ENCODE peak calls at places on chromosomes 7 and 10, in nine cellular contexts. N is retina, V is A549, Q is nucleus accumbens, H is left ventricle myocardium superior, P is GM13976, Z is CD14-positive monocyte, U is adipocyte, E is A172. B is an unnamed sample.

GRCh38 chr7:96708872-96709271 is 774 bp downstream of the SEM1 start:
- DNase-seq in Q (no peak), V (peak; percentile 2), P (no peak), U (no peak), E (no peak), N (peak; percentile 2), Z (no peak), H (no peak), B (peak; percentile 10)

GRCh38 chr7:1890289-1891235 is 220.5 kb downstream of the ELFN1 start:
- DNase-seq in N (no peak), H (no peak), U (no peak), E (no peak), P (no peak), Z (peak; percentile 36), V (no peak), Q (no peak), B (no peak)

GRCh38 chr7:124085168-124085567 is 52.3 kb upstream of the TMEM229A start:
- DNase-seq in H (no peak), E (peak; percentile 23), P (no peak), Q (peak; percentile 78), Z (no peak), V (no peak), U (no peak), N (no peak), B (no peak)

GRCh38 chr7:17719998-17720397 is 220.3 kb downstream of the SNX13 start:
- DNase-seq in P (no peak), N (no peak), Q (no peak), U (no peak), Z (no peak), E (no peak), V (no peak), H (no peak), B (no peak)

GRCh38 chr10:58508316-58508715 is 4.4 kb upstream of the BICC1 start:
- DNase-seq in Q (no peak), N (no peak), H (no peak), P (no peak), Z (no peak), V (no peak), E (no peak), U (peak; percentile 84), B (no peak)

GRCh38 chr10:60611291-60611747 is 167.0 kb upstream of the CDK1 start:
- DNase-seq in H (no peak), E (peak; percentile 81), P (no peak), V (peak; percentile 21), U (peak; percentile 64), Q (no peak), N (no peak), Z (no peak), B (no peak)

GRCh38 chr7:23347007-23347681 is 48.0 kb downstream of the MALSU1 start:
- DNase-seq in Z (no peak), Q (no peak), H (no peak), E (peak; percentile 76), U (peak; percentile 16), V (no peak), P (no peak), N (no peak), B (no peak)

GRCh38 chr7:19665399-19666008 is 43.3 kb downstream of the POLR1F start:
- DNase-seq in P (peak; percentile 24), U (peak; percentile 78), Z (no peak), H (no peak), E (peak; percentile 33), Q (no peak), N (no peak), V (peak; percentile 37), B (peak; percentile 47)

GRCh38 chr7:77940647-77941046 is 142.1 kb downstream of the PHTF2 start:
- DNase-seq in H (no peak), E (peak; percentile 42), U (peak; percentile 75), V (peak; percentile 30), N (peak; percentile 29), Z (no peak), Q (no peak), P (peak; percentile 47), B (peak; percentile 26)

GRCh38 chr7:3753868-3754267 is 452.8 kb downstream of the SDK1 start:
- DNase-seq in Z (no peak), P (no peak), V (no peak), Q (no peak), H (no peak), E (no peak), N (no peak), U (peak; percentile 6), B (peak; percentile 20)